ENCODE peak calls at places on chromosomes 6 and 20, in seven cellular contexts. One of them, this sample, is unnamed.
A peak's percentile ranks its signal among the peaks of the same experiment; 100 is the strongest.

GRCh38 chr6:80163754-80164187 is 57.3 kb downstream of the BCKDHB start:
- DNase-seq in fibroblast of mammary gland: peak; percentile 87
- DNase-seq in mucosa of gallbladder: no peak
- DNase-seq in fibroblast of lung: peak; percentile 77
- DNase-seq in ovary: no peak
- DNase-seq in central memory CD4-positive, alpha-beta T cell: no peak
- DNase-seq in WTC11: no peak
- DNase-seq in this sample: no peak

GRCh38 chr6:130811932-130812331 is 15.3 kb upstream of the SMLR1 start:
- DNase-seq in fibroblast of mammary gland: peak; percentile 12
- DNase-seq in WTC11: no peak
- DNase-seq in fibroblast of lung: peak; percentile 44
- DNase-seq in mucosa of gallbladder: no peak
- DNase-seq in ovary: no peak
- DNase-seq in central memory CD4-positive, alpha-beta T cell: no peak
- DNase-seq in this sample: no peak

GRCh38 chr6:106116125-106116524 is 30.0 kb downstream of the PRDM1 start:
- DNase-seq in fibroblast of lung: no peak
- DNase-seq in fibroblast of mammary gland: no peak
- DNase-seq in central memory CD4-positive, alpha-beta T cell: no peak
- DNase-seq in WTC11: no peak
- DNase-seq in mucosa of gallbladder: peak; percentile 35
- DNase-seq in ovary: no peak
- DNase-seq in this sample: no peak

GRCh38 chr6:131954099-131954774 is 3.1 kb upstream of the CCN2 start:
- DNase-seq in fibroblast of lung: peak; percentile 53
- DNase-seq in mucosa of gallbladder: no peak
- DNase-seq in ovary: no peak
- DNase-seq in fibroblast of mammary gland: peak; percentile 18
- DNase-seq in central memory CD4-positive, alpha-beta T cell: no peak
- DNase-seq in WTC11: no peak
- DNase-seq in this sample: no peak

GRCh38 chr6:67888886-67889681 is 746.0 kb upstream of the ADGRB3 start:
- DNase-seq in central memory CD4-positive, alpha-beta T cell: no peak
- DNase-seq in fibroblast of mammary gland: no peak
- DNase-seq in mucosa of gallbladder: no peak
- DNase-seq in ovary: no peak
- DNase-seq in WTC11: no peak
- DNase-seq in fibroblast of lung: no peak
- DNase-seq in this sample: no peak

GRCh38 chr6:43021270-43022047 is at the start of gene RRP36:
- DNase-seq in fibroblast of mammary gland: peak; percentile 62
- DNase-seq in fibroblast of lung: peak; percentile 66
- DNase-seq in central memory CD4-positive, alpha-beta T cell: peak; percentile 56
- DNase-seq in WTC11: peak; percentile 79
- DNase-seq in mucosa of gallbladder: peak; percentile 67
- DNase-seq in ovary: peak; percentile 68
- DNase-seq in this sample: peak; percentile 85

GRCh38 chr6:103534814-103535213 is 1324.9 kb downstream of the HACE1 start:
- DNase-seq in central memory CD4-positive, alpha-beta T cell: no peak
- DNase-seq in fibroblast of mammary gland: no peak
- DNase-seq in ovary: no peak
- DNase-seq in mucosa of gallbladder: no peak
- DNase-seq in fibroblast of lung: no peak
- DNase-seq in WTC11: no peak
- DNase-seq in this sample: no peak

GRCh38 chr6:45436544-45437440 is 59.1 kb upstream of the SUPT3H start:
- DNase-seq in fibroblast of mammary gland: peak; percentile 93
- DNase-seq in mucosa of gallbladder: no peak
- DNase-seq in central memory CD4-positive, alpha-beta T cell: no peak
- DNase-seq in ovary: no peak
- DNase-seq in fibroblast of lung: peak; percentile 74
- DNase-seq in WTC11: no peak
- DNase-seq in this sample: no peak

GRCh38 chr6:99151634-99152344 is 197.7 kb downstream of the FAXC start:
- DNase-seq in fibroblast of lung: no peak
- DNase-seq in central memory CD4-positive, alpha-beta T cell: no peak
- DNase-seq in WTC11: peak; percentile 84
- DNase-seq in ovary: no peak
- DNase-seq in fibroblast of mammary gland: peak; percentile 33
- DNase-seq in mucosa of gallbladder: no peak
- DNase-seq in this sample: peak; percentile 79

GRCh38 chr20:4173142-4173541 is 157.8 kb upstream of the RNF24 start:
- DNase-seq in fibroblast of mammary gland: no peak
- DNase-seq in WTC11: no peak
- DNase-seq in central memory CD4-positive, alpha-beta T cell: no peak
- DNase-seq in ovary: no peak
- DNase-seq in fibroblast of lung: no peak
- DNase-seq in mucosa of gallbladder: no peak
- DNase-seq in this sample: no peak

GRCh38 chr6:5034328-5034727 is 30.5 kb upstream of the RPP40 start:
- DNase-seq in mucosa of gallbladder: no peak
- DNase-seq in ovary: no peak
- DNase-seq in central memory CD4-positive, alpha-beta T cell: no peak
- DNase-seq in WTC11: no peak
- DNase-seq in fibroblast of mammary gland: peak; percentile 51
- DNase-seq in fibroblast of lung: no peak
- DNase-seq in this sample: no peak

GRCh38 chr6:101741474-101742171 is 348.1 kb downstream of the GRIK2 start:
- DNase-seq in mucosa of gallbladder: peak; percentile 11
- DNase-seq in central memory CD4-positive, alpha-beta T cell: no peak
- DNase-seq in WTC11: no peak
- DNase-seq in fibroblast of lung: no peak
- DNase-seq in fibroblast of mammary gland: no peak
- DNase-seq in ovary: no peak
- DNase-seq in this sample: no peak

GRCh38 chr6:35945650-35946025 is 24.7 kb upstream of the SRPK1 start:
- DNase-seq in central memory CD4-positive, alpha-beta T cell: no peak
- DNase-seq in WTC11: no peak
- DNase-seq in ovary: no peak
- DNase-seq in fibroblast of lung: no peak
- DNase-seq in fibroblast of mammary gland: peak; percentile 33
- DNase-seq in mucosa of gallbladder: no peak
- DNase-seq in this sample: no peak

GRCh38 chr20:61580958-61581824 is 329.1 kb downstream of the CDH4 start:
- DNase-seq in fibroblast of lung: no peak
- DNase-seq in WTC11: no peak
- DNase-seq in mucosa of gallbladder: no peak
- DNase-seq in ovary: no peak
- DNase-seq in central memory CD4-positive, alpha-beta T cell: no peak
- DNase-seq in fibroblast of mammary gland: no peak
- DNase-seq in this sample: no peak

GRCh38 chr6:65289491-65289890 is 417.5 kb downstream of the EYS start:
- DNase-seq in central memory CD4-positive, alpha-beta T cell: no peak
- DNase-seq in fibroblast of mammary gland: peak; percentile 15
- DNase-seq in WTC11: no peak
- DNase-seq in ovary: no peak
- DNase-seq in fibroblast of lung: peak; percentile 40
- DNase-seq in mucosa of gallbladder: no peak
- DNase-seq in this sample: no peak

GRCh38 chr6:45226081-45226480 is 102.0 kb upstream of the RUNX2 start:
- DNase-seq in fibroblast of mammary gland: no peak
- DNase-seq in WTC11: no peak
- DNase-seq in central memory CD4-positive, alpha-beta T cell: no peak
- DNase-seq in mucosa of gallbladder: no peak
- DNase-seq in ovary: no peak
- DNase-seq in fibroblast of lung: no peak
- DNase-seq in this sample: no peak

GRCh38 chr6:147906361-147906760 is 397.9 kb downstream of the SAMD5 start:
- DNase-seq in mucosa of gallbladder: no peak
- DNase-seq in fibroblast of lung: no peak
- DNase-seq in WTC11: no peak
- DNase-seq in central memory CD4-positive, alpha-beta T cell: no peak
- DNase-seq in fibroblast of mammary gland: peak; percentile 1
- DNase-seq in ovary: no peak
- DNase-seq in this sample: no peak

GRCh38 chr6:151493495-151494234 is at the start of gene CCDC170:
- DNase-seq in fibroblast of lung: no peak
- DNase-seq in mucosa of gallbladder: peak; percentile 23
- DNase-seq in ovary: peak; percentile 62
- DNase-seq in WTC11: peak; percentile 70
- DNase-seq in fibroblast of mammary gland: no peak
- DNase-seq in central memory CD4-positive, alpha-beta T cell: no peak
- DNase-seq in this sample: peak; percentile 52

GRCh38 chr20:43748274-43748673 is 21.5 kb upstream of the GTSF1L start:
- DNase-seq in mucosa of gallbladder: no peak
- DNase-seq in fibroblast of mammary gland: peak; percentile 37
- DNase-seq in fibroblast of lung: peak; percentile 51
- DNase-seq in ovary: no peak
- DNase-seq in WTC11: no peak
- DNase-seq in central memory CD4-positive, alpha-beta T cell: no peak
- DNase-seq in this sample: no peak

GRCh38 chr20:31907046-31907445 is 36.6 kb downstream of the TTLL9 start:
- DNase-seq in central memory CD4-positive, alpha-beta T cell: no peak
- DNase-seq in WTC11: no peak
- DNase-seq in ovary: no peak
- DNase-seq in fibroblast of mammary gland: no peak
- DNase-seq in mucosa of gallbladder: no peak
- DNase-seq in fibroblast of lung: no peak
- DNase-seq in this sample: no peak

GRCh38 chr6:137102050-137102848 is 57.5 kb upstream of the IL20RA start:
- DNase-seq in central memory CD4-positive, alpha-beta T cell: no peak
- DNase-seq in fibroblast of mammary gland: peak; percentile 51
- DNase-seq in WTC11: no peak
- DNase-seq in ovary: no peak
- DNase-seq in fibroblast of lung: no peak
- DNase-seq in mucosa of gallbladder: no peak
- DNase-seq in this sample: no peak

GRCh38 chr6:117676577-117677218 is 1.4 kb downstream of the NUS1 start:
- DNase-seq in fibroblast of lung: no peak
- DNase-seq in fibroblast of mammary gland: peak; percentile 10
- DNase-seq in ovary: no peak
- DNase-seq in mucosa of gallbladder: no peak
- DNase-seq in central memory CD4-positive, alpha-beta T cell: no peak
- DNase-seq in WTC11: no peak
- DNase-seq in this sample: no peak